ENCODE peak calls at places on chromosomes 4 and X, in seven cellular contexts. G is right lobe of liver, X is heart right ventricle, W is AG10803, N is esophagus squamous epithelium, E is cardiac fibroblast, F is pancreas. S is an unnamed sample.

GRCh38 chr4:67736262-67736661 is 17.9 kb downstream of the GNRHR start:
- DNase-seq in G (no peak), X (no peak), W (no peak), N (no peak), E (no peak), F (no peak), S (no peak)

GRCh38 chr4:531076-531475 is 32.1 kb downstream of the PIGG start:
- DNase-seq in G (no peak), X (no peak), W (no peak), N (no peak), E (no peak), F (no peak), S (no peak)

GRCh38 chr4:101865501-101866062 is 75.1 kb downstream of the BANK1 start:
- DNase-seq in G (no peak), X (no peak), W (peak), N (no peak), E (peak), F (no peak), S (peak)

GRCh38 chr4:24881508-24882071 is 31.3 kb downstream of the CCDC149 start:
- DNase-seq in G (no peak), X (no peak), W (no peak), N (no peak), E (no peak), F (no peak), S (no peak)

GRCh38 chr4:7964459-7964858 is 24.8 kb upstream of the AFAP1 start:
- DNase-seq in G (no peak), X (no peak), W (no peak), N (no peak), E (no peak), F (no peak), S (no peak)

GRCh38 chr4:1305781-1306455 is 16.2 kb downstream of the MAEA start:
- DNase-seq in G (no peak), X (no peak), W (no peak), N (no peak), E (no peak), F (peak), S (no peak)

GRCh38 chr4:100806988-100807387 is 289.2 kb upstream of the EMCN start:
- DNase-seq in G (no peak), X (no peak), W (no peak), N (no peak), E (no peak), F (no peak), S (no peak)

GRCh38 chrX:31036895-31037294 is 34.9 kb downstream of the FTHL17 start:
- DNase-seq in G (peak), X (peak), W (peak), N (no peak), E (peak), F (no peak), S (peak)

GRCh38 chrX:12814434-12814833 is 23.2 kb downstream of the PRPS2 start:
- DNase-seq in G (no peak), X (peak), W (peak), N (no peak), E (peak), F (no peak), S (peak)

GRCh38 chr4:109945056-109945455 is 32.4 kb downstream of the EGF start:
- DNase-seq in G (no peak), X (no peak), W (no peak), N (no peak), E (peak), F (no peak), S (no peak)

GRCh38 chr4:161254375-161254774 is 909.4 kb downstream of the FSTL5 start:
- DNase-seq in G (no peak), X (no peak), W (no peak), N (no peak), E (no peak), F (no peak), S (no peak)
- TF ChIP-seq CTCF in G (no peak), X (no peak), W (no peak), N (no peak), E (no peak), F (no peak), S (no peak)

DNA sequence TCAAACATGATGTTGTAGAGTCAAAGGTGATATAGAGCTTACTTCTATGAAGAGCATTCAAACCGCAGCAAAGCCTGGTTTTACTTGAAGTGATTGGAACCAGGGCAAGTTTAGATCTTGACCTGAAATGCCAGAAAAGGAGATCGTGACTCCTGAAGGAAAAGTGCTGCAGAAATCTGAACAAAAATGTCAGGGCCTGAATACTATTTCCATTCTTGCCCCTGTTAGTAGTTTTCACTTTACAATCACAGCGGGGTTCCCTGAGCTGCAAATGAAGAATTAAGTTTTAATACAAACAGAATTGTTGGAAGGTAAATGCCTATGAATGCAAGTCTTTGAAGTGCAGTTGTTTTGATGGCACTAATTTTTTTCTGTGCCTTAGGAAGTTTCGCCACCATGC is 4.1 kb downstream of the SLIT2 start:
- DNase-seq in G (no peak), X (no peak), W (no peak), N (no peak), E (peak), F (no peak), S (peak)
- H3K4me3 ChIP-seq in G (no peak), X (peak), W (peak), N (peak), E (peak), F (no peak), S (peak)

GRCh38 chrX:139920306-139920705 is 12.5 kb downstream of the ATP11C start:
- DNase-seq in G (no peak), X (no peak), W (no peak), N (no peak), E (no peak), F (no peak), S (no peak)

GRCh38 chrX:139909716-139910115 is 23.1 kb downstream of the ATP11C start:
- DNase-seq in G (no peak), X (no peak), W (no peak), N (no peak), E (no peak), F (no peak), S (no peak)

GRCh38 chrX:139914421-139914820 is 18.4 kb downstream of the ATP11C start:
- DNase-seq in G (no peak), X (no peak), W (no peak), N (no peak), E (no peak), F (no peak), S (no peak)
- TF ChIP-seq CTCF in G (no peak), X (no peak), W (no peak), N (no peak), E (no peak), F (no peak), S (no peak)

DNA sequence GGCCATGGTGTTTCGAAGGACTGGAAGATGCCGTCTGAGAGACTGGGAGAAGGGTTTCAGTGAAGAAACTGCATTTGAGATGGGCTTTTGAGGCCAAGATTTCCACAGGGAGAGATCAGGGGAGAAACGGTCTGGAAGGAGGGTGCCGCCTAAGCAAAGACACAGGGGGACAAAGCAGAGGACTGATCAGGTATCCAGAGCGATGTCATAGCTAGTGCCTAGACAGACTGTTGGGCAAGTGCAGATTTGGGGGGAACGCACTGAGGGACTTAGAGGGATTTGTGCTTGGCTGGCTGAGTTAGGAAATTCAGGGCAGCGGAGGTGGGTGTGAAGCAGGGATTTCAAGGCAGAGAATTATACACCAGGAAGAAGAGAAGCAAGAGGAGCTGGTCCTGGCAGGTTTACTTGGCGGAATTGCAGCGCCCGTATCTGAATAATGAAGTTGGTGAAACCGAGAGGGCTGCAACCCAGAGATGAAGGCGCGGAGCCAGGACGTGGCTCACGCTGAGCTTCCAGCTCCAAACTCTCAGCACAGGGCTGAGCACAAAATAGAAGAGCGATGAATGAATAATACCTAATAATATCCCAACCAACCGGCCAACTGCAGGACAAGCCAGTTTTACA is 106.9 kb downstream of the MAML3 start:
- DNase-seq in G (no peak), X (peak), W (no peak), N (no peak), E (peak), F (no peak), S (no peak)
- H3K4me3 ChIP-seq in G (no peak), X (peak), W (no peak), N (peak), E (no peak), F (no peak), S (no peak)

GRCh38 chr4:64781737-64782326 is 372.6 kb upstream of the TECRL start:
- DNase-seq in G (no peak), X (no peak), W (peak), N (no peak), E (peak), F (no peak), S (peak)
- TF ChIP-seq CTCF in G (peak), X (peak), W (peak), N (peak), E (peak), F (peak), S (peak)

GRCh38 chrX:23786268-23786815 is 3.4 kb downstream of the SAT1 start:
- DNase-seq in G (no peak), X (no peak), W (no peak), N (no peak), E (peak), F (no peak), S (peak)
- H3K4me3 ChIP-seq in G (no peak), X (no peak), W (no peak), N (no peak), E (no peak), F (peak), S (no peak)

S was measured in fibroblast of villous mesenchyme.